ENCODE peak calls at places on chromosome 6, in eight cellular contexts. One of them, this sample, is unnamed.
A peak's percentile ranks its signal among the peaks of the same experiment; 100 is the strongest.

GRCh38 chr6:45293306-45293705 is 34.8 kb upstream of the RUNX2 start:
- DNase-seq in endothelial cell of umbilical vein: no peak
- DNase-seq in fibroblast of mammary gland: no peak
- DNase-seq in occipital lobe: no peak
- DNase-seq in activated CD4-positive, alpha-beta T cell treated with anti-CD3 and anti-CD28 coated beads for 4 hours: no peak
- DNase-seq in activated naive CD8-positive, alpha-beta T cell treated with anti-CD3 and anti-CD28 coated beads, Interleukin-2, amount 50 U/mL, for 24 hours: no peak
- DNase-seq in NCI-H1105 treated with DMSO at 0.1 percent for 48 hours: no peak
- DNase-seq in nephron progenitor cell: no peak
- DNase-seq in this sample: no peak

GRCh38 chr6:52697903-52698302 is 27.0 kb downstream of the TMEM14A start:
- DNase-seq in activated naive CD8-positive, alpha-beta T cell treated with anti-CD3 and anti-CD28 coated beads, Interleukin-2, amount 50 U/mL, for 24 hours: no peak
- DNase-seq in endothelial cell of umbilical vein: peak; percentile 14
- DNase-seq in fibroblast of mammary gland: peak; percentile 9
- DNase-seq in nephron progenitor cell: no peak
- DNase-seq in NCI-H1105 treated with DMSO at 0.1 percent for 48 hours: no peak
- DNase-seq in occipital lobe: no peak
- DNase-seq in activated CD4-positive, alpha-beta T cell treated with anti-CD3 and anti-CD28 coated beads for 4 hours: no peak
- DNase-seq in this sample: no peak

GRCh38 chr6:155174576-155175174 is 89.1 kb upstream of the CLDN20 start:
- DNase-seq in fibroblast of mammary gland: peak; percentile 86
- DNase-seq in NCI-H1105 treated with DMSO at 0.1 percent for 48 hours: peak; percentile 99
- DNase-seq in occipital lobe: peak; percentile 23
- DNase-seq in nephron progenitor cell: peak; percentile 46
- DNase-seq in endothelial cell of umbilical vein: peak; percentile 86
- DNase-seq in activated CD4-positive, alpha-beta T cell treated with anti-CD3 and anti-CD28 coated beads for 4 hours: peak; percentile 70
- DNase-seq in activated naive CD8-positive, alpha-beta T cell treated with anti-CD3 and anti-CD28 coated beads, Interleukin-2, amount 50 U/mL, for 24 hours: peak; percentile 55
- DNase-seq in this sample: peak; percentile 65

GRCh38 chr6:13453771-13454251 is 33.6 kb downstream of the GFOD1 start:
- DNase-seq in NCI-H1105 treated with DMSO at 0.1 percent for 48 hours: peak; percentile 55
- DNase-seq in fibroblast of mammary gland: peak; percentile 51
- DNase-seq in nephron progenitor cell: no peak
- DNase-seq in activated CD4-positive, alpha-beta T cell treated with anti-CD3 and anti-CD28 coated beads for 4 hours: peak; percentile 47
- DNase-seq in activated naive CD8-positive, alpha-beta T cell treated with anti-CD3 and anti-CD28 coated beads, Interleukin-2, amount 50 U/mL, for 24 hours: peak; percentile 40
- DNase-seq in occipital lobe: no peak
- DNase-seq in endothelial cell of umbilical vein: peak; percentile 77
- DNase-seq in this sample: no peak

GRCh38 chr6:127299522-127300240 is 33.0 kb downstream of the RNF146 start:
- DNase-seq in occipital lobe: no peak
- DNase-seq in NCI-H1105 treated with DMSO at 0.1 percent for 48 hours: no peak
- DNase-seq in activated naive CD8-positive, alpha-beta T cell treated with anti-CD3 and anti-CD28 coated beads, Interleukin-2, amount 50 U/mL, for 24 hours: no peak
- DNase-seq in endothelial cell of umbilical vein: no peak
- DNase-seq in activated CD4-positive, alpha-beta T cell treated with anti-CD3 and anti-CD28 coated beads for 4 hours: no peak
- DNase-seq in nephron progenitor cell: no peak
- DNase-seq in fibroblast of mammary gland: peak; percentile 48
- DNase-seq in this sample: no peak

GRCh38 chr6:25769983-25770382 is 15.4 kb downstream of the SLC17A4 start:
- DNase-seq in fibroblast of mammary gland: peak; percentile 7
- DNase-seq in endothelial cell of umbilical vein: no peak
- DNase-seq in occipital lobe: no peak
- DNase-seq in activated naive CD8-positive, alpha-beta T cell treated with anti-CD3 and anti-CD28 coated beads, Interleukin-2, amount 50 U/mL, for 24 hours: no peak
- DNase-seq in activated CD4-positive, alpha-beta T cell treated with anti-CD3 and anti-CD28 coated beads for 4 hours: no peak
- DNase-seq in nephron progenitor cell: no peak
- DNase-seq in NCI-H1105 treated with DMSO at 0.1 percent for 48 hours: no peak
- DNase-seq in this sample: no peak

GRCh38 chr6:165883851-165884640 is 221.0 kb upstream of the PDE10A start:
- DNase-seq in nephron progenitor cell: no peak
- DNase-seq in NCI-H1105 treated with DMSO at 0.1 percent for 48 hours: no peak
- DNase-seq in activated CD4-positive, alpha-beta T cell treated with anti-CD3 and anti-CD28 coated beads for 4 hours: no peak
- DNase-seq in endothelial cell of umbilical vein: no peak
- DNase-seq in fibroblast of mammary gland: peak; percentile 9
- DNase-seq in activated naive CD8-positive, alpha-beta T cell treated with anti-CD3 and anti-CD28 coated beads, Interleukin-2, amount 50 U/mL, for 24 hours: no peak
- DNase-seq in occipital lobe: no peak
- DNase-seq in this sample: no peak

GRCh38 chr6:109059591-109060021 is 35.0 kb downstream of the SESN1 start:
- DNase-seq in endothelial cell of umbilical vein: peak; percentile 95
- DNase-seq in activated CD4-positive, alpha-beta T cell treated with anti-CD3 and anti-CD28 coated beads for 4 hours: peak; percentile 8
- DNase-seq in activated naive CD8-positive, alpha-beta T cell treated with anti-CD3 and anti-CD28 coated beads, Interleukin-2, amount 50 U/mL, for 24 hours: no peak
- DNase-seq in NCI-H1105 treated with DMSO at 0.1 percent for 48 hours: no peak
- DNase-seq in occipital lobe: no peak
- DNase-seq in fibroblast of mammary gland: peak; percentile 62
- DNase-seq in nephron progenitor cell: no peak
- DNase-seq in this sample: no peak

GRCh38 chr6:52995913-52996685 is 1.0 kb upstream of the GSTA4 start:
- DNase-seq in occipital lobe: no peak
- DNase-seq in fibroblast of mammary gland: peak; percentile 88
- DNase-seq in NCI-H1105 treated with DMSO at 0.1 percent for 48 hours: no peak
- DNase-seq in nephron progenitor cell: peak; percentile 30
- DNase-seq in endothelial cell of umbilical vein: peak; percentile 69
- DNase-seq in activated naive CD8-positive, alpha-beta T cell treated with anti-CD3 and anti-CD28 coated beads, Interleukin-2, amount 50 U/mL, for 24 hours: peak; percentile 51
- DNase-seq in activated CD4-positive, alpha-beta T cell treated with anti-CD3 and anti-CD28 coated beads for 4 hours: peak; percentile 17
- DNase-seq in this sample: no peak

GRCh38 chr6:22826961-22827360 is 257.6 kb downstream of the HDGFL1 start:
- DNase-seq in activated naive CD8-positive, alpha-beta T cell treated with anti-CD3 and anti-CD28 coated beads, Interleukin-2, amount 50 U/mL, for 24 hours: no peak
- DNase-seq in nephron progenitor cell: no peak
- DNase-seq in fibroblast of mammary gland: no peak
- DNase-seq in activated CD4-positive, alpha-beta T cell treated with anti-CD3 and anti-CD28 coated beads for 4 hours: no peak
- DNase-seq in endothelial cell of umbilical vein: peak; percentile 84
- DNase-seq in NCI-H1105 treated with DMSO at 0.1 percent for 48 hours: no peak
- DNase-seq in occipital lobe: no peak
- DNase-seq in this sample: no peak

GRCh38 chr6:52735071-52735470 is 28.2 kb downstream of the GSTA2 start:
- DNase-seq in occipital lobe: no peak
- DNase-seq in fibroblast of mammary gland: no peak
- DNase-seq in endothelial cell of umbilical vein: no peak
- DNase-seq in NCI-H1105 treated with DMSO at 0.1 percent for 48 hours: no peak
- DNase-seq in nephron progenitor cell: no peak
- DNase-seq in activated CD4-positive, alpha-beta T cell treated with anti-CD3 and anti-CD28 coated beads for 4 hours: no peak
- DNase-seq in activated naive CD8-positive, alpha-beta T cell treated with anti-CD3 and anti-CD28 coated beads, Interleukin-2, amount 50 U/mL, for 24 hours: no peak
- DNase-seq in this sample: no peak

GRCh38 chr6:147758305-147758704 is 249.8 kb downstream of the SAMD5 start:
- DNase-seq in nephron progenitor cell: no peak
- DNase-seq in NCI-H1105 treated with DMSO at 0.1 percent for 48 hours: no peak
- DNase-seq in fibroblast of mammary gland: no peak
- DNase-seq in endothelial cell of umbilical vein: no peak
- DNase-seq in activated naive CD8-positive, alpha-beta T cell treated with anti-CD3 and anti-CD28 coated beads, Interleukin-2, amount 50 U/mL, for 24 hours: no peak
- DNase-seq in occipital lobe: no peak
- DNase-seq in activated CD4-positive, alpha-beta T cell treated with anti-CD3 and anti-CD28 coated beads for 4 hours: no peak
- DNase-seq in this sample: no peak

GRCh38 chr6:108904731-108905130 is 56.5 kb downstream of the ARMC2 start:
- DNase-seq in NCI-H1105 treated with DMSO at 0.1 percent for 48 hours: no peak
- DNase-seq in nephron progenitor cell: no peak
- DNase-seq in fibroblast of mammary gland: no peak
- DNase-seq in occipital lobe: no peak
- DNase-seq in activated naive CD8-positive, alpha-beta T cell treated with anti-CD3 and anti-CD28 coated beads, Interleukin-2, amount 50 U/mL, for 24 hours: no peak
- DNase-seq in activated CD4-positive, alpha-beta T cell treated with anti-CD3 and anti-CD28 coated beads for 4 hours: no peak
- DNase-seq in endothelial cell of umbilical vein: no peak
- DNase-seq in this sample: peak; percentile 53

GRCh38 chr6:38279423-38279822 is 360.3 kb downstream of the BTBD9 start:
- DNase-seq in activated CD4-positive, alpha-beta T cell treated with anti-CD3 and anti-CD28 coated beads for 4 hours: no peak
- DNase-seq in fibroblast of mammary gland: no peak
- DNase-seq in occipital lobe: no peak
- DNase-seq in activated naive CD8-positive, alpha-beta T cell treated with anti-CD3 and anti-CD28 coated beads, Interleukin-2, amount 50 U/mL, for 24 hours: no peak
- DNase-seq in nephron progenitor cell: no peak
- DNase-seq in endothelial cell of umbilical vein: no peak
- DNase-seq in NCI-H1105 treated with DMSO at 0.1 percent for 48 hours: no peak
- DNase-seq in this sample: no peak

GRCh38 chr6:151436814-151437213 is 15.1 kb downstream of the RMND1 start:
- DNase-seq in fibroblast of mammary gland: peak; percentile 91
- DNase-seq in NCI-H1105 treated with DMSO at 0.1 percent for 48 hours: no peak
- DNase-seq in activated naive CD8-positive, alpha-beta T cell treated with anti-CD3 and anti-CD28 coated beads, Interleukin-2, amount 50 U/mL, for 24 hours: no peak
- DNase-seq in endothelial cell of umbilical vein: no peak
- DNase-seq in occipital lobe: no peak
- DNase-seq in activated CD4-positive, alpha-beta T cell treated with anti-CD3 and anti-CD28 coated beads for 4 hours: no peak
- DNase-seq in nephron progenitor cell: no peak
- DNase-seq in this sample: no peak

GRCh38 chr6:50706575-50706974 is 6.8 kb upstream of the TFAP2D start:
- DNase-seq in activated CD4-positive, alpha-beta T cell treated with anti-CD3 and anti-CD28 coated beads for 4 hours: no peak
- DNase-seq in activated naive CD8-positive, alpha-beta T cell treated with anti-CD3 and anti-CD28 coated beads, Interleukin-2, amount 50 U/mL, for 24 hours: no peak
- DNase-seq in NCI-H1105 treated with DMSO at 0.1 percent for 48 hours: no peak
- DNase-seq in nephron progenitor cell: no peak
- DNase-seq in occipital lobe: no peak
- DNase-seq in fibroblast of mammary gland: no peak
- DNase-seq in endothelial cell of umbilical vein: no peak
- DNase-seq in this sample: no peak

GRCh38 chr6:3751019-3751729 is at the start of gene PXDC1:
- DNase-seq in activated naive CD8-positive, alpha-beta T cell treated with anti-CD3 and anti-CD28 coated beads, Interleukin-2, amount 50 U/mL, for 24 hours: peak; percentile 16
- DNase-seq in activated CD4-positive, alpha-beta T cell treated with anti-CD3 and anti-CD28 coated beads for 4 hours: no peak
- DNase-seq in occipital lobe: no peak
- DNase-seq in endothelial cell of umbilical vein: peak; percentile 28
- DNase-seq in NCI-H1105 treated with DMSO at 0.1 percent for 48 hours: peak; percentile 15
- DNase-seq in nephron progenitor cell: peak; percentile 46
- DNase-seq in fibroblast of mammary gland: no peak
- DNase-seq in this sample: no peak

GRCh38 chr6:25397406-25397805 is 118.2 kb downstream of the CARMIL1 start:
- DNase-seq in nephron progenitor cell: no peak
- DNase-seq in fibroblast of mammary gland: no peak
- DNase-seq in occipital lobe: no peak
- DNase-seq in NCI-H1105 treated with DMSO at 0.1 percent for 48 hours: no peak
- DNase-seq in activated CD4-positive, alpha-beta T cell treated with anti-CD3 and anti-CD28 coated beads for 4 hours: no peak
- DNase-seq in activated naive CD8-positive, alpha-beta T cell treated with anti-CD3 and anti-CD28 coated beads, Interleukin-2, amount 50 U/mL, for 24 hours: no peak
- DNase-seq in endothelial cell of umbilical vein: no peak
- DNase-seq in this sample: no peak

GRCh38 chr6:152223622-152224021 is 413.5 kb downstream of the SYNE1 start:
- DNase-seq in activated naive CD8-positive, alpha-beta T cell treated with anti-CD3 and anti-CD28 coated beads, Interleukin-2, amount 50 U/mL, for 24 hours: no peak
- DNase-seq in endothelial cell of umbilical vein: no peak
- DNase-seq in activated CD4-positive, alpha-beta T cell treated with anti-CD3 and anti-CD28 coated beads for 4 hours: no peak
- DNase-seq in NCI-H1105 treated with DMSO at 0.1 percent for 48 hours: no peak
- DNase-seq in nephron progenitor cell: peak; percentile 42
- DNase-seq in occipital lobe: no peak
- DNase-seq in fibroblast of mammary gland: no peak
- DNase-seq in this sample: no peak

GRCh38 chr6:57193177-57193576 is 21.1 kb downstream of the BAG2 start:
- DNase-seq in NCI-H1105 treated with DMSO at 0.1 percent for 48 hours: no peak
- DNase-seq in activated naive CD8-positive, alpha-beta T cell treated with anti-CD3 and anti-CD28 coated beads, Interleukin-2, amount 50 U/mL, for 24 hours: no peak
- DNase-seq in occipital lobe: no peak
- DNase-seq in nephron progenitor cell: no peak
- DNase-seq in endothelial cell of umbilical vein: no peak
- DNase-seq in activated CD4-positive, alpha-beta T cell treated with anti-CD3 and anti-CD28 coated beads for 4 hours: no peak
- DNase-seq in fibroblast of mammary gland: peak; percentile 37
- DNase-seq in this sample: no peak

GRCh38 chr6:121222656-121223055 is 111.6 kb downstream of the TBC1D32 start:
- DNase-seq in occipital lobe: no peak
- DNase-seq in NCI-H1105 treated with DMSO at 0.1 percent for 48 hours: no peak
- DNase-seq in fibroblast of mammary gland: peak; percentile 86
- DNase-seq in activated naive CD8-positive, alpha-beta T cell treated with anti-CD3 and anti-CD28 coated beads, Interleukin-2, amount 50 U/mL, for 24 hours: no peak
- DNase-seq in activated CD4-positive, alpha-beta T cell treated with anti-CD3 and anti-CD28 coated beads for 4 hours: no peak
- DNase-seq in nephron progenitor cell: no peak
- DNase-seq in endothelial cell of umbilical vein: peak; percentile 21
- DNase-seq in this sample: no peak

GRCh38 chr6:90859612-90860011 is 272.7 kb upstream of the MAP3K7 start:
- DNase-seq in endothelial cell of umbilical vein: no peak
- DNase-seq in nephron progenitor cell: no peak
- DNase-seq in activated naive CD8-positive, alpha-beta T cell treated with anti-CD3 and anti-CD28 coated beads, Interleukin-2, amount 50 U/mL, for 24 hours: no peak
- DNase-seq in occipital lobe: no peak
- DNase-seq in fibroblast of mammary gland: no peak
- DNase-seq in activated CD4-positive, alpha-beta T cell treated with anti-CD3 and anti-CD28 coated beads for 4 hours: no peak
- DNase-seq in NCI-H1105 treated with DMSO at 0.1 percent for 48 hours: peak; percentile 12
- DNase-seq in this sample: no peak

GRCh38 chr6:44002591-44003344 is 124.5 kb downstream of the MRPL14 start:
- DNase-seq in activated naive CD8-positive, alpha-beta T cell treated with anti-CD3 and anti-CD28 coated beads, Interleukin-2, amount 50 U/mL, for 24 hours: peak; percentile 79
- DNase-seq in NCI-H1105 treated with DMSO at 0.1 percent for 48 hours: peak; percentile 57
- DNase-seq in nephron progenitor cell: peak; percentile 81
- DNase-seq in activated CD4-positive, alpha-beta T cell treated with anti-CD3 and anti-CD28 coated beads for 4 hours: peak; percentile 57
- DNase-seq in occipital lobe: no peak
- DNase-seq in fibroblast of mammary gland: peak; percentile 50
- DNase-seq in endothelial cell of umbilical vein: peak; percentile 25
- DNase-seq in this sample: peak; percentile 36